ENCODE peak calls at places on chromosomes 3 and 15, in four cellular contexts. P is cardiac muscle cell, R is A549, A is esophagus squamous epithelium. T is an unnamed sample. For H3K4me1, the result is how much of the 10 kb centered on the place peaks cover.

GRCh38 chr3:15420871-15421270 is 6.5 kb downstream of the METTL6 start:
- DNase-seq in P (no peak), R (no peak), A (no peak), T (no peak)

GRCh38 chr3:9420850-9421549 is 23.6 kb downstream of the SETD5 start:
- DNase-seq in P (no peak), R (no peak), A (no peak), T (no peak)

GRCh38 chr15:28289694-28290463 is 32.1 kb downstream of the HERC2 start:
- DNase-seq in P (no peak), R (no peak), A (no peak), T (no peak)

GRCh38 chr15:68426149-68426548 is 5.8 kb downstream of the ITGA11 start:
- DNase-seq in P (no peak), R (no peak), A (no peak), T (no peak)

GRCh38 chr3:171561601-171562323 is 101.6 kb upstream of the TNIK start:
- DNase-seq in P (no peak), R (no peak), A (no peak), T (no peak)

GRCh38 chr3:23115171-23115877 is 87.8 kb upstream of the UBE2E2 start:
- DNase-seq in P (no peak), R (no peak), A (no peak), T (no peak)

GRCh38 chr15:25709437-25710159 is 153.5 kb downstream of the ATP10A start:
- DNase-seq in P (no peak), R (no peak), A (no peak), T (no peak)

GRCh38 chr3:177754508-177754921 is 557.2 kb upstream of the TBL1XR1 start:
- DNase-seq in P (no peak), R (no peak), A (no peak), T (no peak)

GRCh38 chr3:67075295-67075694 is 77.2 kb downstream of the KBTBD8 start:
- DNase-seq in P (no peak), R (no peak), A (no peak), T (no peak)

GRCh38 chr15:39976291-39977274 is 42.7 kb downstream of the EIF2AK4 start:
- DNase-seq in P (peak), R (no peak), A (no peak), T (no peak)

GRCh38 chr3:127064391-127065137 is 81.6 kb downstream of the PLXNA1 start:
- DNase-seq in P (no peak), R (peak), A (no peak), T (no peak)

GRCh38 chr15:71011503-71012155 is 103.6 kb upstream of the THSD4 start:
- DNase-seq in P (peak), R (peak), A (no peak), T (no peak)

GRCh38 chr15:99438691-99439523 is 126.9 kb upstream of the MEF2A start:
- DNase-seq in P (no peak), R (no peak), A (no peak), T (peak)

GRCh38 chr3:121749276-121750086 is at the start of gene GOLGB1:
- DNase-seq in P (peak), R (peak), A (peak), T (peak)

GRCh38 chr15:91572110-91572509 is 281.4 kb upstream of the SLCO3A1 start:
- DNase-seq in P (no peak), R (no peak), A (no peak), T (no peak)

GRCh38 chr3:67564973-67565372 is 89.4 kb downstream of the SUCLG2 start:
- DNase-seq in P (no peak), R (no peak), A (no peak), T (no peak)

GRCh38 chr15:33699691-33700447 is 268.4 kb upstream of the CHRM5 start:
- DNase-seq in P (peak), R (no peak), A (no peak), T (no peak)

GRCh38 chr3:50303038-50303815 is at the start of gene HYAL1:
- DNase-seq in P (peak), R (no peak), A (no peak), T (no peak)

GRCh38 chr3:48408823-48409281 is 21.0 kb downstream of the PLXNB1 start:
- DNase-seq in P (no peak), R (no peak), A (no peak), T (peak)

GRCh38 chr3:14262212-14262611 is 83.6 kb downstream of the LSM3 start:
- DNase-seq in P (no peak), R (no peak), A (no peak), T (no peak)

GRCh38 chr15:82680200-82681102 is 29.2 kb downstream of the AP3B2 start:
- DNase-seq in P (peak), R (peak), A (no peak), T (no peak)

GRCh38 chr3:122077293-122078234 is 22.4 kb downstream of the CD86 start:
- DNase-seq in P (no peak), R (no peak), A (no peak), T (no peak)

GRCh38 chr3:57977755-57978715 is 30.2 kb upstream of the FLNB start:
- DNase-seq in P (no peak), R (no peak), A (no peak), T (no peak)

GRCh38 chr15:98758224-98758623 is 109.9 kb downstream of the IGF1R start:
- DNase-seq in P (no peak), R (no peak), A (no peak), T (no peak)

GRCh38 chr15:90401499-90401898 is 13.5 kb downstream of the IQGAP1 start:
- DNase-seq in P (no peak), R (no peak), A (no peak), T (no peak)

GRCh38 chr3:171458056-171458856 is 1.9 kb downstream of the TNIK start:
- DNase-seq in P (no peak), R (no peak), A (no peak), T (no peak)

GRCh38 chr3:13391308-13391707 is 28.8 kb downstream of the NUP210 start:
- DNase-seq in P (no peak), R (no peak), A (no peak), T (no peak)

GRCh38 chr3:48502728-48503168 is 1.2 kb downstream of the SHISA5 start:
- DNase-seq in P (no peak), R (no peak), A (no peak), T (peak)

GRCh38 chr3:164903820-164904451 is 174.4 kb downstream of the SI start:
- DNase-seq in P (no peak), R (no peak), A (no peak), T (no peak)

GRCh38 chr3:71771126-71771525 is 13.8 kb downstream of the PROK2 start:
- DNase-seq in P (no peak), R (no peak), A (no peak), T (no peak)

GRCh38 chr15:36905908-36906307 is 194.4 kb downstream of the MEIS2 start:
- DNase-seq in P (no peak), R (no peak), A (no peak), T (no peak)

GRCh38 chr3:194313642-194314430 is 37.3 kb downstream of the CPN2 start:
- DNase-seq in P (no peak), R (no peak), A (no peak), T (no peak)

GRCh38 chr3:124760601-124761000 is 30.3 kb downstream of the UMPS start:
- DNase-seq in P (no peak), R (peak), A (no peak), T (no peak)

GRCh38 chr15:40313531-40314398 is 6.0 kb upstream of the PLCB2 start:
- DNase-seq in P (peak), R (no peak), A (no peak), T (no peak)

GRCh38 chr3:151625057-151625456 is 108.7 kb upstream of the AADACL2 start:
- DNase-seq in P (no peak), R (no peak), A (no peak), T (no peak)

GRCh38 chr3:134652409-134652831 is 1.6 kb upstream of the KY start:
- DNase-seq in P (no peak), R (no peak), A (no peak), T (peak)

GRCh38 chr3:57787867-57788623 is 31.9 kb downstream of the SLMAP start:
- DNase-seq in P (no peak), R (no peak), A (no peak), T (no peak)

GRCh38 chr3:194396897-194397756 is 1.9 kb downstream of the GP5 start:
- DNase-seq in P (no peak), R (no peak), A (no peak), T (no peak)

GRCh38 chr3:117477214-117477755 is 767.7 kb downstream of the TUSC7 start:
- DNase-seq in P (no peak), R (no peak), A (no peak), T (no peak)

GRCh38 chr3:12396475-12396874 is 87.8 kb upstream of the TSEN2 start:
- DNase-seq in P (no peak), R (no peak), A (no peak), T (no peak)

GRCh38 chr15:41773332-41773728 is 954 bp upstream of the MAPKBP1 start:
- DNase-seq in P (no peak), R (no peak), A (no peak), T (no peak)

GRCh38 chr15:41773729-41774061 is 589 bp upstream of the MAPKBP1 start:
- DNase-seq in P (no peak), R (no peak), A (no peak), T (no peak)

GRCh38 chr15:41774062-41774872 is at the start of gene MAPKBP1:
- DNase-seq in P (peak), R (peak), A (peak), T (peak)

GRCh38 chr15:41774873-41775417 is 661 bp downstream of the MAPKBP1 start:
- DNase-seq in P (no peak), R (no peak), A (no peak), T (no peak)

DNA sequence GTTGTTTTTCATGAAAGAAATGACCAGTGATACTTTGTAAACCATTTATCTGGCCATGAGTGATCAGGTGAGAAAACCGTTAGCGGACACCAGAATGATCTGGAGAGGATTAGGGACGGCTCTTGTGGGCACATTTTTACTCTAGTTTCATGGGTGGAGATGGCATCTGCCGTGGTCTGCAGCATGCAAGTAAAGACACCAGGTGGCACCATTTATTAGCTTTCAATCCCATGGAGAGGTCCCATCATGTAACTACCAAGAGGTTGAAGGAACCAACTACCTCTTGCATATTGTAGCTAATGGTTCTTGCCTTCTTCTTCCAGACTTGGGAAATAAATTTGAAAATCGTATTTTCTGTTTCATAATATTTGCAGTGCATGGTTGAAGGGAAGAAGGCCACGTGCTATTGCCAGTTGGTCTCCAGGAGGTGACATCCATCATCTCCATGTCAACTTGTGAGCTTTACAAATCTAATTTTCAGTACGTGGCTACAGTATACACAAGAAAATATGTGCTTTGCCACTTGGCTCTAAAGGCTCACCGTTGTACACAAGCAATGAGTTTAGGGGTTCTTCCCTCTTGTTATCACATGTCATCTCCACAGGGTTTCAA is 1.5 kb upstream of the MAPKBP1 start:
- DNase-seq in P (peak), R (peak), A (no peak), T (peak)
- H3K4me1 ChIP-seq in P (under half), R (under half), A (under half), T (under half)

DNA sequence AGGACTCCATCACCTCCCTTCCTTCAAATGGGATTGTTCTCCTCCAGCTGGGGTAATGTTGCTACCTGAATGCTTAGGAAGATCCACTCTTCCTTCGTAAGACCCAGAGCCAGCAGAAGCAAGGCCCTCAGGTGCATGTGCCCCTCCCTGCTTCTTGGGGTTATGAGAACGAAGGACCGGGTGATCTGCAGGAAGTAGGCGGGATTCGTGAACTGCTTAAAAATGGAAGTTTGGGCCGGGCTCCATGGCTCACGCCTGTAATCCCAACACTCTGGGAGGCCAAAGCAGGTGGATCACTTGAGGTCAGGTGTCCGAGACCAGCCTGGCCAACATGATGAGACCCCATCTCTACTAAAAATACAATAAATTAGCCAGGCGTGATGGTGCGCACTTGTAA is 8.0 kb downstream of the TLR9 start:
- DNase-seq in P (no peak), R (no peak), A (no peak), T (no peak)
- H3K4me1 ChIP-seq in P (under half), R (under half), A (half or more), T (under half)

DNA sequence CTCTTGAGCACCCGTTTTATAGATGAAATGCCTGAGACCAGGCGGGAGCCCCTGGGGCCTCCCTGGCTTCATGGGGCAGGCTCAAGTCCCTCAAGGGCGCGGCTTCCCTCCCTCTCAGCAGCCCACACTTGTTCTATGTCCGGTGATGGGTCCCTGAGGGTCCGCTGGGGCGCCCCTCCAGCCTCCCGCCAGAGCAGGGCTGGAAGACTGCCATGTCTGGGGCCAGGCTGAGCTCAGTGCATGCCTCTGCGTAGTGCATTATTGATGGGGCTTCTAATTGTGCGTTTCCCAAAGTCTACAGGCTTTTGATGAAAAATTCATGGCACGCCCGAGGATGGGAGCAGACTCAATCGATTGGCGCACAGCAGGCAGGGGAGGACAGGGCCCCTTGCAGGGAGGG is 51.3 kb downstream of the CYP11A1 start:
- DNase-seq in P (no peak), R (no peak), A (no peak), T (no peak)
- H3K4me1 ChIP-seq in P (under half), R (under half), A (half or more), T (under half)

GRCh38 chr15:101244039-101244781 is 7.6 kb downstream of the CHSY1 start:
- DNase-seq in P (no peak), R (no peak), A (no peak), T (no peak)
- H3K4me1 ChIP-seq in P (half or more), R (under half), A (half or more), T (under half)

GRCh38 chr15:89163271-89164055 is 57.9 kb downstream of the RLBP1 start:
- DNase-seq in P (peak), R (no peak), A (no peak), T (no peak)

GRCh38 chr15:89167267-89168176 is 53.9 kb downstream of the RLBP1 start:
- DNase-seq in P (peak), R (peak), A (no peak), T (peak)

GRCh38 chr15:89165677-89166076 is 55.7 kb downstream of the RLBP1 start:
- DNase-seq in P (no peak), R (no peak), A (no peak), T (no peak)

GRCh38 chr15:89161666-89162065 is 59.7 kb downstream of the RLBP1 start:
- DNase-seq in P (no peak), R (no peak), A (no peak), T (no peak)

GRCh38 chr15:89164712-89165211 is 56.6 kb downstream of the RLBP1 start:
- DNase-seq in P (no peak), R (no peak), A (no peak), T (no peak)
- H3K4me1 ChIP-seq in P (under half), R (under half), A (under half), T (under half)

DNA sequence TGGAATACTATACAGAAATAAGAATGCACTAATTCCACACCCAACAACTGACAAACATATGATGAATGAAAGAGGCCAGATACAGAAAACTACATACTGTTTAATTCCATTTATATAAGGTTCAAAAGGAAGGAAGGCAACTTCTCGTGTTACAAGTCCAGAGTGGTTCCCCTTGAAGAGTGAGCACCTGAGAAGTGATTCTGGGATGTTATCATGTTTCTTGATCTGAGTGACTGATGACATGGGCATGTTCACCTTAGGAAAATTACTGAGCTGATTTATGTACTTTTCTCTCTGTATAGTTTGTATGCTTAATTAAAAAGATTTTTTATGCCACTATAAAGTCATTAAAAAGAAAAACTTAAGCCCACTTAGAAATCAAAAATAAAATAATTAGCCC is 13.6 kb downstream of the CCDC12 start:
- DNase-seq in P (no peak), R (no peak), A (no peak), T (no peak)
- H3K4me1 ChIP-seq in P (under half), R (half or more), A (half or more), T (under half)

DNA sequence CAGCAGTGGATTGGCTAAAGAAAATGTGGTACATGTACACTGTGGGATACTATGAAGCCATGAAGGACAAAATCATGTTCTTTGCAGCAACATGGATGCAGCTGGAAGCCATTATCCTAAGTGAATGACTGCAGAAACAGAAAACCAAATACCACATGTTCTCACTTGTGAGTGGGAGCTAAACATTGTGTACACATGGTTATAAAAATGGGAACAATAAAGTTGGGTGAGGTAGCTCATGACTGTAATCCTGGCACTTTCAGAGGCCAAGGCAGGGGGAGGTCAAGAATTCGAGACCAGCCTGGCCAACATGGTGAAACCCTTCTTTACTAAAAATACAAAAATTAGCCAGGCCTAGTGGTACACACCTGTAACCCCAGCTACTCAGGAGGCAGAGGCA is 3.6 kb upstream of the OR4F6 start:
- DNase-seq in P (no peak), R (no peak), A (no peak), T (no peak)
- H3K4me1 ChIP-seq in P (under half), R (under half), A (under half), T (under half)

DNA sequence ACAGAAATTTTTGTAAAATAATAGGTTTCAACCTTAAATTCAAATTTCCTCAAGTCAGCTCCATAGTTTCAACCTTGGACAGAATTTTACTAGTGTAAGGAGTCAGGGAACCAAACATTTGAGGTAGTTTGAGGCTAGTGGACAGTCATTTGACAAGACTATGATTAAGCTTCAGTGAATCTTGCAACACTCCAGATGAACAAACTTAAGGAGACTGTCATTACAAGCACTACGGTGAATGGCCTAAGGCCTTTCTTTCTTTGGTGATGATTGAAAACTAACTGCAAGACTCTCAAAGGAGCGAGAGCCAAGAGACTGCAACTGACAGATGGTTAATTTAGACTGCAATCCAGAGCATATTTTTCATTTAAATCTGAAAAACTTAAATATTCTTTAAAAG is 272.4 kb upstream of the NECTIN3 start:
- DNase-seq in P (no peak), R (no peak), A (no peak), T (no peak)
- H3K4me1 ChIP-seq in P (under half), R (under half), A (under half), T (under half)

GRCh38 chr15:64739216-64739976 is 36.0 kb downstream of the RBPMS2 start:
- DNase-seq in P (no peak), R (no peak), A (no peak), T (no peak)

GRCh38 chr15:64740361-64741170 is 34.8 kb downstream of the RBPMS2 start:
- DNase-seq in P (no peak), R (peak), A (no peak), T (no peak)

GRCh38 chr15:64742921-64743320 is 32.5 kb downstream of the RBPMS2 start:
- DNase-seq in P (no peak), R (no peak), A (no peak), T (no peak)

GRCh38 chr15:64743691-64744090 is 31.7 kb downstream of the RBPMS2 start:
- DNase-seq in P (no peak), R (no peak), A (no peak), T (no peak)

GRCh38 chr15:64742385-64742784 is 33.0 kb downstream of the RBPMS2 start:
- DNase-seq in P (no peak), R (no peak), A (no peak), T (no peak)
- H3K4me1 ChIP-seq in P (under half), R (under half), A (under half), T (under half)

DNA sequence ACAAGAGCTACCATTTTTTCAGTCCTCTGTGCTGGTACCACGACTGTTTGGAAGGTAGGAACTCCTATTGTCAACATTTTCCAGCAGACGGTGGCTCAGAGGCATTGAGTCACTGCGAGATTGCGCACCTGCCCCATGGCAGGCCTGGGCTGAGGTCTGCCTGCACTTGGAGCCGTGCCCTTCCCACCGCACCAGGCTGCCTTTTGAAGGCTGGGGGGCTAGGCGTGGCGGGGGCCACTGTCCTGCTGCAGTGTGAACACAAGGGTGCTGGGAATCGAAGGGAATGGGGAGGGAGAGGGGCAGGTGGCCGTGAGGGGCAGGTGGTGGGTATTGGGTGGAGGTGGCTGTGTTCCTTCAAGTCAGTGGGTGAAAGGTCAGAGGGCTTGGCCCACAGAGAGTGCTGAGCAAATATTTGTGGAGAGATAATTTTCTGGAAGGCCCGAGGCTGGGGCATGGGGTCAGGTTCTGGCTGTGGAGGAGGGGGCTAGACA is 16.3 kb downstream of the SNX33 start:
- DNase-seq in P (no peak), R (no peak), A (no peak), T (no peak)
- H3K4me1 ChIP-seq in P (under half), R (half or more), A (half or more), T (half or more)

T was measured in ascending aorta.